ENCODE peak calls at places on chromosome 17, in five cellular contexts. One of them, this sample, is unnamed.

GRCh38 chr17:39617446-39618251 is 9.1 kb upstream of the PPP1R1B start:
- DNase-seq in SK-N-SH: peak; percentile 95
- DNase-seq in ascending aorta: peak; percentile 77
- DNase-seq in psoas muscle: peak; percentile 62
- DNase-seq in trophoblast cell: peak; percentile 36
- DNase-seq in this sample: peak; percentile 66

GRCh38 chr17:76014100-76014924 is 12.8 kb downstream of the EVPL start:
- DNase-seq in SK-N-SH: peak; percentile 97
- DNase-seq in trophoblast cell: peak; percentile 99
- DNase-seq in psoas muscle: peak; percentile 73
- DNase-seq in ascending aorta: peak; percentile 78
- DNase-seq in this sample: peak; percentile 66

GRCh38 chr17:68197091-68197996 is 50.5 kb upstream of the AMZ2 start:
- DNase-seq in psoas muscle: peak; percentile 36
- DNase-seq in ascending aorta: no peak
- DNase-seq in SK-N-SH: peak; percentile 65
- DNase-seq in trophoblast cell: peak; percentile 70
- DNase-seq in this sample: no peak

GRCh38 chr17:75625813-75626486 is 7.3 kb upstream of the SMIM5 start:
- DNase-seq in ascending aorta: no peak
- DNase-seq in psoas muscle: no peak
- DNase-seq in SK-N-SH: peak; percentile 92
- DNase-seq in trophoblast cell: peak; percentile 32
- DNase-seq in this sample: no peak

GRCh38 chr17:8153957-8154607 is 1.9 kb upstream of the PER1 start:
- DNase-seq in SK-N-SH: peak; percentile 81
- DNase-seq in ascending aorta: peak; percentile 100
- DNase-seq in trophoblast cell: peak; percentile 91
- DNase-seq in psoas muscle: peak; percentile 100
- DNase-seq in this sample: peak; percentile 90

GRCh38 chr17:71553381-71553780 is 567.4 kb upstream of the SOX9 start:
- DNase-seq in ascending aorta: no peak
- DNase-seq in trophoblast cell: no peak
- DNase-seq in psoas muscle: no peak
- DNase-seq in SK-N-SH: no peak
- DNase-seq in this sample: no peak

GRCh38 chr17:33515974-33516373 is 222.9 kb upstream of the ASIC2 start:
- DNase-seq in trophoblast cell: peak; percentile 82
- DNase-seq in psoas muscle: no peak
- DNase-seq in ascending aorta: no peak
- DNase-seq in SK-N-SH: no peak
- DNase-seq in this sample: no peak

GRCh38 chr17:81396722-81397313 is 1.6 kb downstream of the BAHCC1 start:
- DNase-seq in psoas muscle: peak; percentile 63
- DNase-seq in ascending aorta: no peak
- DNase-seq in SK-N-SH: peak; percentile 67
- DNase-seq in trophoblast cell: peak; percentile 68
- DNase-seq in this sample: peak; percentile 35

GRCh38 chr17:64492481-64493109 is 4.3 kb downstream of the POLG2 start:
- DNase-seq in trophoblast cell: peak; percentile 79
- DNase-seq in ascending aorta: no peak
- DNase-seq in psoas muscle: no peak
- DNase-seq in SK-N-SH: peak; percentile 33
- DNase-seq in this sample: peak; percentile 53

GRCh38 chr17:43015579-43015978 is 6.6 kb downstream of the VAT1 start:
- DNase-seq in trophoblast cell: no peak
- DNase-seq in psoas muscle: peak; percentile 73
- DNase-seq in SK-N-SH: no peak
- DNase-seq in ascending aorta: peak; percentile 77
- DNase-seq in this sample: no peak

GRCh38 chr17:7261377-7262191 is 694 bp downstream of the CLDN7 start:
- DNase-seq in SK-N-SH: peak; percentile 76
- DNase-seq in ascending aorta: no peak
- DNase-seq in psoas muscle: no peak
- DNase-seq in trophoblast cell: peak; percentile 70
- DNase-seq in this sample: no peak

GRCh38 chr17:16934836-16935235 is 37.1 kb downstream of the TNFRSF13B start:
- DNase-seq in SK-N-SH: no peak
- DNase-seq in trophoblast cell: no peak
- DNase-seq in psoas muscle: no peak
- DNase-seq in ascending aorta: peak; percentile 50
- DNase-seq in this sample: no peak

GRCh38 chr17:81976332-81977210 is 858 bp upstream of the ASPSCR1 start:
- DNase-seq in trophoblast cell: peak; percentile 57
- DNase-seq in SK-N-SH: no peak
- DNase-seq in psoas muscle: peak; percentile 53
- DNase-seq in ascending aorta: no peak
- DNase-seq in this sample: no peak

GRCh38 chr17:31581491-31581890 is 190.0 kb downstream of the RAB11FIP4 start:
- DNase-seq in trophoblast cell: peak; percentile 22
- DNase-seq in SK-N-SH: no peak
- DNase-seq in ascending aorta: peak; percentile 84
- DNase-seq in psoas muscle: peak; percentile 49
- DNase-seq in this sample: no peak

GRCh38 chr17:38960402-38960801 is 6.8 kb downstream of the FBXO47 start:
- DNase-seq in psoas muscle: no peak
- DNase-seq in SK-N-SH: no peak
- DNase-seq in ascending aorta: no peak
- DNase-seq in trophoblast cell: no peak
- DNase-seq in this sample: no peak

GRCh38 chr17:9101356-9101755 is 80.0 kb downstream of the NTN1 start:
- DNase-seq in psoas muscle: no peak
- DNase-seq in ascending aorta: no peak
- DNase-seq in SK-N-SH: no peak
- DNase-seq in trophoblast cell: no peak
- DNase-seq in this sample: no peak

GRCh38 chr17:65446043-65446442 is 115.4 kb downstream of the AXIN2 start:
- DNase-seq in SK-N-SH: no peak
- DNase-seq in ascending aorta: no peak
- DNase-seq in trophoblast cell: no peak
- DNase-seq in psoas muscle: no peak
- DNase-seq in this sample: no peak

GRCh38 chr17:47717845-47718621 is 15.0 kb upstream of the TBX21 start:
- DNase-seq in ascending aorta: no peak
- DNase-seq in trophoblast cell: no peak
- DNase-seq in SK-N-SH: no peak
- DNase-seq in psoas muscle: no peak
- DNase-seq in this sample: no peak

GRCh38 chr17:71869833-71870545 is 250.8 kb upstream of the SOX9 start:
- DNase-seq in trophoblast cell: no peak
- DNase-seq in ascending aorta: no peak
- DNase-seq in SK-N-SH: no peak
- DNase-seq in psoas muscle: no peak
- DNase-seq in this sample: no peak

GRCh38 chr17:49707246-49707607 is 537 bp downstream of the SLC35B1 start:
- DNase-seq in ascending aorta: no peak
- DNase-seq in psoas muscle: no peak
- DNase-seq in SK-N-SH: no peak
- DNase-seq in trophoblast cell: no peak
- DNase-seq in this sample: no peak

GRCh38 chr17:63973247-63973646 is 529 bp upstream of the SCN4A start:
- DNase-seq in psoas muscle: no peak
- DNase-seq in ascending aorta: no peak
- DNase-seq in SK-N-SH: no peak
- DNase-seq in trophoblast cell: no peak
- DNase-seq in this sample: no peak

GRCh38 chr17:48593126-48593829 is at the start of gene HOXB5:
- DNase-seq in psoas muscle: no peak
- DNase-seq in SK-N-SH: no peak
- DNase-seq in ascending aorta: no peak
- DNase-seq in trophoblast cell: no peak
- DNase-seq in this sample: no peak

DNA sequence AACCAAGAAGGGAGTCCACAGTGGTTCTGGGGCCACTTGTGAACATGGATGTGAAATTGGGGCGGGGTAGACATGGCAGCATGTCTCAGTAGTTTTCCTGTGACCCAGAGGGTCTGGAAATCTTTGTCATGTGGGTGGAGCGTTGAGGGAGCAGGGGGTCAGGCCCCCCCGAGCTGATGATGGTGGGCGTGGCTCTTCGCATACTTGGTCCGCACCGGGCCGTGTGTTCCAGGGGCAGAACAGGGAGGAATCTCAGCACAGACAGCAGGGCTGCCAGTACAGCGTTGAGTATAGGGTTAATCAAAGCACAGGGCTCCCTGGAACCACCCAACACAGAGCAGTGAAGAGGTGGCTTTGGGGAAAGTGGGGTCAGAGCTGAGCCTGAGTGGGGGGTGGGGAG is 267.5 kb downstream of the SEC14L1 start:
- DNase-seq in psoas muscle: no peak
- DNase-seq in trophoblast cell: no peak
- DNase-seq in ascending aorta: no peak
- DNase-seq in SK-N-SH: no peak
- DNase-seq in this sample: no peak
- H3K27ac ChIP-seq in psoas muscle: peak overlapping the region; percentile 65
- H3K27ac ChIP-seq in trophoblast cell: no peak overlapping the region
- H3K27ac ChIP-seq in ascending aorta: peak overlapping the region; percentile 88
- H3K27ac ChIP-seq in SK-N-SH: no peak overlapping the region
- H3K27ac ChIP-seq in this sample: peak overlapping the region; percentile 81

DNA sequence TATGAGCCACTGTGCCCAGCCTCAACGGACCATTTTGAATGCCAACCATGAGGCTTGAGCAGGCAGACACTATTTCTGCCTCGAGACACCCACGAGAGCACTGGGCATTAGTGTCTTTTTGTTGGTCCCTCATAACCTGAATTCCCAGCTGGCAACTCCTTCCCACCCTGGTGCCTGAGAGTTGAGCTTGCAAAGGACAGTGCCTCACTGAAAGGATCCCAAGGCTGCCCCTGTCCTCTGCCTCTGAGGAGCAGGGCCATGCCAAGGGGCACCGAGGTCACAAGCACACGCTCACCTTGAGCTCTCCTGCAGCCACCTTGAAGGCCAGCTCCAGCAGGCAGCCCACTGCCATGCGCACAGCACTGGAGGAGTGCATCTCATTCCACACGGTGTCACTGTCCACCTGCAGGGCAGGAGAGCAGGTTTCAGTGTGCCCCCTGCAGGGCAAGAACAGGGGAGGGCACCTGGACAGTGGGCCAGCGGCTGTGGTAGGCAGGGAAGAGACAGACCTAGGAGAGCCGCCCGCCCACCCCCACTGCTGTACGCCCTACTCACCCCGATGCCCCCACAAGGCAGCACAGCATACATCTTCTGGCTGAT is 12.8 kb downstream of the G6PC3 start:
- DNase-seq in trophoblast cell: peak; percentile 56
- DNase-seq in ascending aorta: no peak
- DNase-seq in psoas muscle: no peak
- DNase-seq in SK-N-SH: peak; percentile 50
- DNase-seq in this sample: no peak
- H3K36me3 ChIP-seq in trophoblast cell: peaks cover 56% of the 10 kb centered on the region
- H3K36me3 ChIP-seq in ascending aorta: peaks cover 84% of the 10 kb centered on the region
- H3K36me3 ChIP-seq in psoas muscle: peaks cover 98% of the 10 kb centered on the region
- H3K36me3 ChIP-seq in SK-N-SH: peaks cover 12% of the 10 kb centered on the region
- H3K36me3 ChIP-seq in this sample: no peaks in the 10 kb centered on the region

GRCh38 chr17:70238228-70238627 is 68.9 kb downstream of the KCNJ2 start:
- DNase-seq in ascending aorta: no peak
- DNase-seq in SK-N-SH: no peak
- DNase-seq in trophoblast cell: no peak
- DNase-seq in psoas muscle: no peak
- DNase-seq in this sample: no peak

GRCh38 chr17:70239391-70239826 is 70.1 kb downstream of the KCNJ2 start:
- DNase-seq in psoas muscle: no peak
- DNase-seq in ascending aorta: no peak
- DNase-seq in SK-N-SH: no peak
- DNase-seq in trophoblast cell: no peak
- DNase-seq in this sample: no peak

GRCh38 chr17:70241071-70241470 is 71.7 kb downstream of the KCNJ2 start:
- DNase-seq in SK-N-SH: no peak
- DNase-seq in psoas muscle: no peak
- DNase-seq in ascending aorta: no peak
- DNase-seq in trophoblast cell: peak; percentile 76
- DNase-seq in this sample: no peak

DNA sequence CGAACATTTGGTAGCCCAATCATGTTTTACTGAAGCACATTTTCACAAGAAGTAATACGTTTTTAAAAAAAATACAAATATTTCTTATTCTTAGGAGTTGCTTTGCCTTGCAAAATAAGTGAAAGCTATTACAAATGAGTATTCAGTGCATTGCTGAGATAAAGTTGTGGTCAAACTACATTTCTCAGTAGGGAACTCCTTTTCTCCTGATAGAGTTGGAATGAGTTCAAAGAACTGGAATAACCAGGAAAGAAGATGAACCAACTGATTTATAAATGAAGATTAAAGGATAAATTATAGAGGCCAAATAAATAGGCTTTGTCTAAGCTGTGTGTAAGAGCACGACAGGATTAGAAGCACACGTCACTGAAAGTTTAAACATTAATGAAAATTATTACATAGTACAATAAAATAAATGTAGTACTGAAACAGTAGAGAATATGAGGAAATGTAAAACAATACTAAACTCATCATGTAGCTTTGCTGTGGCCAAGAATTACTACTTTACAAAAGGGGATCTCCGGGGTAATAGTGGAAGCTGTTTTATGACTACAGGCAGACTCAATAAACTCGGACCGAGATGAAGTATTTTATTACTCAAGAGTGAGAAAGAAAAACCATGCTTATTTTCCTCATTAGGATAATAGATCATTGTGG is 73.6 kb downstream of the KCNJ2 start:
- DNase-seq in SK-N-SH: no peak
- DNase-seq in trophoblast cell: peak; percentile 82
- DNase-seq in psoas muscle: no peak
- DNase-seq in ascending aorta: no peak
- DNase-seq in this sample: no peak
- H3K9me3 ChIP-seq in SK-N-SH: no peaks in the 10 kb centered on the region
- H3K9me3 ChIP-seq in trophoblast cell: no peaks in the 10 kb centered on the region
- H3K9me3 ChIP-seq in psoas muscle: no peaks in the 10 kb centered on the region
- H3K9me3 ChIP-seq in ascending aorta: no peaks in the 10 kb centered on the region
- H3K9me3 ChIP-seq in this sample: no peaks in the 10 kb centered on the region

DNA sequence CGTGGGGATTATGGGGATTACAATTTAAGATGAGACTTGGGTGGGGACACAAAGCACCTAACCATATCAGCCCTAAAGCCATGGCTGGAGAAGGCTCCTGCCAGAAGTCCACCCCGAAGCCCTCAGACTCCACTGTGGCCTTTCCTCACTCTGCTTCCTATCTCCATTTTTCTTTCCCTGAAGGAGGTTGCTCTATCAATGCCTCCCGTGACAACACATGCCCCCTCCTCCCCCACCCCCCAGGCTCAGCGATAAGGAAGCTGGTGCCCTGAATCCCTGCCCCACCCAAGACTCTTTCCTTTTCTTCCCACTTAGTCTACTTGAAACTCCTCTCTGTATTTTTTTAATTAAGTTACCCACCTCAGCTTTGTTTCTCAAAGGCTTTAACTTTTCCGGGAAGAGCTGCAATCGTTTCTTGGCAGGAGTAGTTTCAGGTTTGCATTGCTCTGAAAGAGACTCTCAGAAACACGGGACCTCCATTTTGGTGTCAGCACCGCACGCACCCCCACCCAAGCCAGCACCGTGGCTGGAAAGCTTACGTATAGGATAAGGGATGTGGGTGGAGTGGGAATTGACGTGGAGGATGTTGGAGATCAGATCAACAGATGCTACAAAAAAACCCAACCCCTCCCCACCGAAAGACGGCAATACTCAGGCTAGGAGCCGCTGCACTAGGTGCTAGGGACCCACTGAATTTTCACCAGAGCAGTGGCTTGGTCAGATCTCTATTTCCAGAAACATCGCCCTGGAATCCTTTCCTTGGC is 15.2 kb upstream of the CA4 start:
- DNase-seq in psoas muscle: no peak
- DNase-seq in SK-N-SH: peak; percentile 69
- DNase-seq in trophoblast cell: no peak
- DNase-seq in ascending aorta: peak; percentile 51
- DNase-seq in this sample: peak; percentile 31
- H3K27ac ChIP-seq in psoas muscle: peak overlapping the region; percentile 75
- H3K27ac ChIP-seq in SK-N-SH: peak overlapping the region; percentile 67
- H3K27ac ChIP-seq in trophoblast cell: no peak overlapping the region
- H3K27ac ChIP-seq in ascending aorta: no peak overlapping the region
- H3K27ac ChIP-seq in this sample: peak overlapping the region; percentile 47

This sample was measured in naive thymus-derived CD4-positive, alpha-beta T cell.